ENCODE peak calls at places on chromosomes 13 and 19, in nine cellular contexts. L is cardiac muscle cell; S is fibroblast of lung; Z is HTR-8/SVneo; I is T-helper 2 cell; O is activated effector memory CD4-positive, alpha-beta T cell treated with Interleukin-2 at 50 U/mL for 16 hours; C is KG1; F is activated CD8-positive, alpha-beta memory T cell treated with anti-CD3 and anti-CD28 coated beads, Interleukin-2, amount 50 U/mL, for 48 hours; V is T follicular helper cell. Y is an unnamed sample.
A peak's percentile ranks its signal among the peaks of the same experiment; 100 is the strongest.

GRCh38 chr13:41654800-41655199 is 197.4 kb downstream of the RGCC start:
- DNase-seq in O (no peak), L (no peak), Z (no peak), F (no peak), V (no peak), I (no peak), C (no peak), S (no peak), Y (no peak)

GRCh38 chr19:18044825-18045304 is 36.9 kb downstream of the ARRDC2 start:
- DNase-seq in V (peak; percentile 62), C (peak; percentile 34), S (peak; percentile 63), O (peak; percentile 76), Z (peak; percentile 67), I (peak; percentile 77), F (peak; percentile 91), L (peak; percentile 76), Y (peak; percentile 86)

GRCh38 chr19:3721131-3721899 is 13.1 kb downstream of the TJP3 start:
- DNase-seq in F (peak; percentile 90), S (peak; percentile 80), O (peak; percentile 92), C (peak; percentile 60), V (peak; percentile 86), L (peak; percentile 90), Z (peak; percentile 75), I (peak; percentile 92), Y (peak; percentile 77)

GRCh38 chr13:21297914-21298831 is 121.7 kb downstream of the MRPL57 start:
- DNase-seq in V (peak; percentile 76), S (peak; percentile 89), Z (peak; percentile 72), O (peak; percentile 79), C (peak; percentile 83), F (peak; percentile 89), L (peak; percentile 94), I (peak; percentile 79), Y (peak; percentile 81)

GRCh38 chr19:57171551-57172081 is 4.3 kb upstream of the DUXA start:
- DNase-seq in O (peak; percentile 16), L (peak; percentile 55), V (peak; percentile 12), F (peak; percentile 58), Z (peak; percentile 58), C (no peak), S (peak; percentile 17), I (no peak), Y (no peak)

GRCh38 chr13:78897200-78897599 is 238.2 kb upstream of the OBI1 start:
- DNase-seq in V (no peak), F (no peak), C (no peak), O (no peak), I (no peak), L (no peak), S (no peak), Z (no peak), Y (no peak)

GRCh38 chr13:24891476-24892108 is 127.6 kb downstream of the RNF17 start:
- DNase-seq in F (no peak), C (no peak), L (no peak), S (no peak), Z (no peak), O (no peak), V (no peak), I (no peak), Y (no peak)

GRCh38 chr13:36421447-36421846 is 10.8 kb upstream of the CCNA1 start:
- DNase-seq in C (no peak), F (no peak), V (no peak), I (no peak), O (no peak), L (peak; percentile 44), Z (no peak), S (peak; percentile 60), Y (no peak)

GRCh38 chr19:49978324-49978723 is 17.4 kb upstream of the SIGLEC11 start:
- DNase-seq in V (no peak), I (no peak), F (no peak), C (no peak), Z (no peak), O (no peak), L (no peak), S (no peak), Y (no peak)

GRCh38 chr19:39320948-39321831 is 527 bp upstream of the LRFN1 start:
- DNase-seq in I (no peak), L (no peak), Z (no peak), C (no peak), S (no peak), O (no peak), V (no peak), F (no peak), Y (no peak)

Y was measured in stimulated activated CD4-positive, alpha-beta T cell treated with anti-CD3 and anti-CD28 coated beads, Interleukin-2, amount 100 ng/mL, for 4 hours.